ENCODE peak calls at places on chromosomes 3 and 15, in eight cellular contexts. X is HCT116, S is nephron progenitor cell, Y is IMR-90, T is endothelial cell, V is mucosa of descending colon, N is BE2C, I is kidney epithelial cell. Z is an unnamed sample.

GRCh38 chr15:60804986-60805949 is 326.3 kb upstream of the ICE2 start:
- DNase-seq in X (no peak), S (no peak), Y (peak), T (peak), V (no peak), N (no peak), I (no peak), Z (no peak)

GRCh38 chr15:62886431-62887071 is 156.0 kb upstream of the TPM1 start:
- DNase-seq in X (no peak), S (no peak), Y (peak), T (no peak), V (no peak), N (no peak), I (no peak), Z (peak)

GRCh38 chr15:101488300-101489164 is 975 bp downstream of the PCSK6 start:
- DNase-seq in X (no peak), S (peak), Y (no peak), T (no peak), V (peak), N (no peak), I (no peak), Z (no peak)

GRCh38 chr15:64536244-64536836 is 76.0 kb downstream of the ZNF609 start:
- DNase-seq in X (peak), S (no peak), Y (peak), T (no peak), V (no peak), N (no peak), I (peak), Z (no peak)

GRCh38 chr3:150183619-150184425 is 213.1 kb upstream of the PFN2 start:
- DNase-seq in X (peak), S (peak), Y (peak), T (peak), V (peak), N (peak), I (peak), Z (peak)

GRCh38 chr3:10505050-10505790 is at the start of gene ATP2B2:
- DNase-seq in X (no peak), S (peak), Y (no peak), T (peak), V (no peak), N (peak), I (no peak), Z (peak)

GRCh38 chr15:93231994-93232393 is 143.0 kb upstream of the RGMA start:
- DNase-seq in X (no peak), S (no peak), Y (no peak), T (no peak), V (no peak), N (no peak), I (no peak), Z (no peak)

GRCh38 chr3:194070634-194071409 is 65.1 kb upstream of the HES1 start:
- DNase-seq in X (peak), S (peak), Y (peak), T (peak), V (peak), N (peak), I (peak), Z (peak)

GRCh38 chr15:81008312-81008711 is 7.6 kb downstream of the TLNRD1 start:
- DNase-seq in X (no peak), S (no peak), Y (no peak), T (no peak), V (no peak), N (no peak), I (no peak), Z (no peak)

GRCh38 chr3:135137296-135137695 is 342.2 kb downstream of the EPHB1 start:
- DNase-seq in X (no peak), S (no peak), Y (no peak), T (no peak), V (no peak), N (no peak), I (no peak), Z (no peak)

GRCh38 chr3:32872487-32873382 is 54.9 kb downstream of the TRIM71 start:
- DNase-seq in X (no peak), S (no peak), Y (no peak), T (no peak), V (no peak), N (no peak), I (no peak), Z (no peak)

GRCh38 chr3:46660543-46661523 is 32.6 kb downstream of the ALS2CL start:
- DNase-seq in X (no peak), S (peak), Y (no peak), T (no peak), V (no peak), N (peak), I (no peak), Z (no peak)

GRCh38 chr3:94615275-94616065 is 552.6 kb downstream of the NSUN3 start:
- DNase-seq in X (no peak), S (no peak), Y (no peak), T (no peak), V (no peak), N (no peak), I (no peak), Z (no peak)

GRCh38 chr3:112074616-112075497 is 11.3 kb upstream of the C3orf52 start:
- DNase-seq in X (peak), S (no peak), Y (peak), T (no peak), V (peak), N (no peak), I (peak), Z (no peak)

GRCh38 chr3:182628531-182628930 is 164.8 kb upstream of the ATP11B start:
- DNase-seq in X (no peak), S (no peak), Y (no peak), T (no peak), V (no peak), N (no peak), I (no peak), Z (no peak)

GRCh38 chr3:194816748-194817591 is 131.3 kb downstream of the FAM43A start:
- DNase-seq in X (no peak), S (no peak), Y (no peak), T (no peak), V (no peak), N (no peak), I (no peak), Z (no peak)

GRCh38 chr15:39153058-39153457 is 427.8 kb upstream of the THBS1 start:
- DNase-seq in X (no peak), S (no peak), Y (no peak), T (no peak), V (no peak), N (no peak), I (no peak), Z (no peak)

GRCh38 chr3:53763353-53763752 is 82.9 kb downstream of the CHDH start:
- DNase-seq in X (no peak), S (peak), Y (no peak), T (no peak), V (no peak), N (no peak), I (no peak), Z (no peak)

GRCh38 chr3:193499152-193499551 is 55.5 kb downstream of the ATP13A4 start:
- DNase-seq in X (no peak), S (no peak), Y (no peak), T (no peak), V (no peak), N (no peak), I (no peak), Z (no peak)

GRCh38 chr3:3069723-3070122 is 40.5 kb downstream of the IL5RA start:
- DNase-seq in X (no peak), S (no peak), Y (no peak), T (no peak), V (no peak), N (no peak), I (no peak), Z (no peak)

GRCh38 chr15:64072812-64073211 is 20.8 kb downstream of the CIAO2A start:
- DNase-seq in X (no peak), S (no peak), Y (no peak), T (no peak), V (no peak), N (no peak), I (no peak), Z (no peak)

DNA sequence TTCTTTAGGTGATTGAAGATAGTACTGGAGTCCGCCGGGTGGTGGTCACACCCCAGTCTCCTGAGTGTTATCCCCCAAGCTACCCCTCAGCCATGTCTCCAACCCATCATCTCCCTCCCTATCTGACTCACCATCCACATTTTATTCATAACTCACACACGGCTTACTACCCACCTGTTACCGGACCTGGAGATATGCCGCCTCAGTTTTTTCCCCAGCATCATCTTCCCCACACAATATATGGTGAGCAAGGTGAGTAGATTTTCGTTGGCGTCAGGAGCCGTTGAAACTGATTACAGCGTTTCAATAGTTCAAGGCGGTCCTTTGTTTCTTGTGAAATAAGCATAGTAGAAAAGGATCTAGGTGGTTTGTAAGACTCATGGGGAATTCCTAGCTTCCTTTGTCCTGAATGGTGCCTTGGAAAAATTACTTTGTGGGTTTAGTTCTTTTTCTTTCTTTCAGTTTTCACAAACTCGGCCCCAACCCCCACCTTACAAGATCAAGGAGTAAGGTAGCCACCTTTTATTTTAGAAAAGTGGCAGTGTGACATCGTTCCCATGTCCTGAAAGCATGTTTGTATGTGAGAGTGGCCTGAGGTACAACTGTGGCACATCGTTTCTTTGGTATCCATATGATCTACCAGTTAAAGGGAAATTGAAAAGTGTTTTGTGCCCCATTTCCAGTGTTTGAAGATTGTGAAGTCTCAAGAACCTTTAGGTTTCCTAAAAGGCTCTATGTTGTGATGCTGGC is 200.6 kb downstream of the GHSR start:
- DNase-seq in X (no peak), S (no peak), Y (no peak), T (no peak), V (no peak), N (no peak), I (no peak), Z (no peak)
- TF ChIP-seq CTCF in X (no peak), S (no peak), Y (no peak), T (no peak), V (no peak), N (no peak), I (no peak), Z (no peak)

GRCh38 chr3:156176048-156176447 is 55.7 kb downstream of the KCNAB1 start:
- DNase-seq in X (no peak), S (no peak), Y (no peak), T (no peak), V (no peak), N (peak), I (no peak), Z (no peak)

GRCh38 chr3:156172536-156172935 is 52.2 kb downstream of the KCNAB1 start:
- DNase-seq in X (no peak), S (no peak), Y (no peak), T (no peak), V (no peak), N (no peak), I (no peak), Z (no peak)

GRCh38 chr3:156175570-156175969 is 55.2 kb downstream of the KCNAB1 start:
- DNase-seq in X (no peak), S (no peak), Y (peak), T (no peak), V (no peak), N (no peak), I (no peak), Z (no peak)

GRCh38 chr3:156176629-156177210 is 56.3 kb downstream of the KCNAB1 start:
- DNase-seq in X (no peak), S (no peak), Y (no peak), T (no peak), V (no peak), N (no peak), I (no peak), Z (no peak)

DNA sequence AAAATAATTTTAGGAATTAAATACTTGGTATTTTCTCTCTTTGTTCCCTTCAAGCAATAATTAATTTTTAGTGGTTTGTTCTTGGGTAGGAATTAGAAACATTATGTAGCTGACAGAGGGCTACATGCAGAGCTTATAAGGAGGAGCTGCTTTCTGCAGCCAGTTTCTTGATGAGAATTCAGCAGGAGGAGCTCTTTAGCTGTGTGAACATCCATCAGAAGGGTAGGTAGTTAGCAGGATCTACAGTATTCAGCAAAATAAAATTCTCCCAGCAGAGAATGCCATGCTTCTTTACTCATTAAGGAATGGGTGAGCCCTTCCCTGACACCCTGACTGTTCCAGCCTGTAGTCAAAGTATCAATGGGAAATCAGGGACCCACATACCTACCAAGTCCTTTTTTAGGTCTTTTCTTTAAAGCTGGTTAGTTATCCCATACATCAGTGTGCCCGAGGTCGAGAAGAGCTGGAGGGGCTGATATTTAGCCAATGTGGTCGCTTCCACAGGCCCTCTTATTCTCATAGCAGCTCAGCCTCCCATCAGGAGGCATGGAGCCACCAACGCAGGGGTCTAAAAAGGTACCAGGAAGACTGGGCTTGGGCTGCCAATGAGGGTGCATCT is 54.0 kb downstream of the KCNAB1 start:
- DNase-seq in X (peak), S (no peak), Y (peak), T (no peak), V (no peak), N (peak), I (no peak), Z (no peak)
- TF ChIP-seq CTCF in X (peak), S (peak), Y (peak), T (no peak), V (no peak), N (peak), I (peak), Z (no peak)

DNA sequence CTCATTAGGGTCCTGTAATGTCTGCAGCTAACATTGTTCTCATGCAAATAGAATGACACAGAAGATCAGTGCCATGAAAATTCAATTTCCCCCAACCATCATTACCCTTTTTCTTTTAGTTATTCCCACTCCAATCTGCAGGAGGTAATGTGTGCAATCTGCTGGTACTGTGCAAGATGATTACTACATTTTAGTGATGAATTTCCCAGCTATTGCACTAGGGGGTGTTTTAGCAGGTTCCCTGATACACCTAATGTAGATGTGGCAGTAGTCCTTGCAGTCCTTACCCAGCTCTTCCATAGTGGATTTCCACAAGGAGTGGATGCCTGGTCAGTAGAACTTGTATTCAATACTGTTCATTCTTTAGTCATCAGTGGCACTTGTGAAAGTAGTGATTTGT is 119.3 kb downstream of the ROBO2 start:
- DNase-seq in X (no peak), S (no peak), Y (no peak), T (no peak), V (no peak), N (no peak), I (no peak), Z (no peak)
- TF ChIP-seq CTCF in X (no peak), S (peak), Y (no peak), T (no peak), V (no peak), N (peak), I (peak), Z (peak)

DNA sequence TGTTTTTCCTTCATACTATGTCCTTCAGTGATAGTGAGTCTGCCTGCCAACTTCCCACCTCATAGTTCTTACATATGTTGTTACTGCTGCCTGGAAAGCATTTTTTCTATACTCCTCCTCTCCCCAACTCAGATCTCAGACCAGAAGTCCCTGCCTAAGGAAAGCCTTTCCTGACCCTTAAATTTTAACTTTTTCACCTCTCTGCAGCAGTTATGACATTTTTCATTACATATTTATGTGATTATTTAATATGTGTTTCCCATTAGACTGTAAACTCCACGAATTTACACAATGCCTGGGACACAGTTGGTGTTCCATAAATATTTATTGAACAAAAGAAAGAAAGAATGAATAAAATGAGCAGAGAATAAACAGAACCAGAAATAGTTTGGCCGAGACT is 125.5 kb downstream of the MITF start:
- DNase-seq in X (no peak), S (no peak), Y (peak), T (no peak), V (no peak), N (no peak), I (no peak), Z (no peak)
- TF ChIP-seq CTCF in X (no peak), S (no peak), Y (no peak), T (no peak), V (no peak), N (no peak), I (no peak), Z (no peak)

GRCh38 chr3:66858656-66859381 is 139.3 kb upstream of the KBTBD8 start:
- DNase-seq in X (no peak), S (no peak), Y (no peak), T (peak), V (no peak), N (peak), I (no peak), Z (peak)
- TF ChIP-seq CTCF in X (peak), S (peak), Y (peak), T (peak), V (no peak), N (peak), I (peak), Z (peak)

DNA sequence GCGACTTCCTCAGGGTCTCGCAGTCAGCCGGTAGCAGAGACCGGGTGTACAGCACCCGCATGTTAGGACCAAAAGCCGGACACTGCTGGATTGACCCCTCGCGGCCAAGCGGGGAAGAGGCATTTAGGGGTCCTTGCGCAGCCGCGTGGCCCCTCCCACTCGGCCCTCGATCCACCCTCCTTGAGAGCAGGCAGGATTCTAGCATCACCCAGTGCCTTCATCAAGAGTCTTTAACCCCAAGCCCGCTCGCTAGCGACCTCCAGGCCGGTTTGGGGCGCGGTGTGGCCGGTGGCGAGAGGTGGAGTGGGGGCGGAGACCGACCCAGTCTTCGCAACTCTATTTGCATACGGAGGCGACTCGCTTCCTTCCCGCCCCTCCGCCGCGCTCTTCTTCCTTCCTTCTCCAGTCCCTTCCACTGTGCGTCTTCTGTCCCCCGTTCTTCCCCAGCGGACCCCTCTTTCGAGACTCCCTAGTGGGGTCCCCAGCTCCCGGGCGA is at the start of gene ST6GAL1:
- DNase-seq in X (peak), S (peak), Y (peak), T (peak), V (peak), N (peak), I (no peak), Z (peak)
- TF ChIP-seq CTCF in X (peak), S (peak), Y (no peak), T (peak), V (no peak), N (peak), I (peak), Z (no peak)